ENCODE peak calls at places on chromosomes 1 and 21, in four cellular contexts. L is cardiac fibroblast, O is adrenal gland, Y is posterior vena cava. P is an unnamed sample.
A peak's percentile ranks its signal among the peaks of the same experiment; 100 is the strongest.

GRCh38 chr1:183622884-183623785 is 12.4 kb downstream of the ARPC5 start:
- DNase-seq in L (peak; percentile 79), O (peak; percentile 63), Y (no peak), P (peak; percentile 61)

GRCh38 chr1:59669752-59670312 is 144.9 kb upstream of the HOOK1 start:
- DNase-seq in L (peak; percentile 71), O (peak; percentile 75), Y (peak; percentile 87), P (peak; percentile 78)

GRCh38 chr1:209628618-209629299 is 23.5 kb downstream of the LAMB3 start:
- DNase-seq in L (no peak), O (no peak), Y (no peak), P (no peak)

GRCh38 chr1:172360511-172360910 is 60.0 kb upstream of the C1orf105 start:
- DNase-seq in L (no peak), O (no peak), Y (no peak), P (no peak)

GRCh38 chr1:87135313-87135712 is 193.4 kb upstream of the LMO4 start:
- DNase-seq in L (no peak), O (no peak), Y (no peak), P (no peak)

GRCh38 chr1:231584117-231584516 is 42.5 kb upstream of the DISC1 start:
- DNase-seq in L (peak; percentile 92), O (peak; percentile 23), Y (no peak), P (peak; percentile 85)

GRCh38 chr1:91383461-91383860 is 21.2 kb downstream of the HFM1 start:
- DNase-seq in L (peak; percentile 12), O (no peak), Y (no peak), P (no peak)

GRCh38 chr1:9473032-9473792 is 66.1 kb upstream of the SLC25A33 start:
- DNase-seq in L (peak; percentile 86), O (peak; percentile 91), Y (peak; percentile 94), P (peak; percentile 94)

GRCh38 chr1:14946011-14946359 is 207.6 kb upstream of the TMEM51 start:
- DNase-seq in L (no peak), O (no peak), Y (no peak), P (no peak)

GRCh38 chr1:208851376-208851775 is 607.2 kb upstream of the PLXNA2 start:
- DNase-seq in L (no peak), O (no peak), Y (no peak), P (no peak)

GRCh38 chr1:181044449-181044966 is 10.7 kb downstream of the MR1 start:
- DNase-seq in L (no peak), O (no peak), Y (no peak), P (no peak)

GRCh38 chr1:45679123-45679522 is 7.2 kb downstream of the GPBP1L1 start:
- DNase-seq in L (peak; percentile 61), O (peak; percentile 66), Y (no peak), P (no peak)

GRCh38 chr1:38013027-38013588 is 574 bp downstream of the UTP11 start:
- DNase-seq in L (peak; percentile 75), O (peak; percentile 52), Y (no peak), P (peak; percentile 62)

GRCh38 chr1:193014354-193014753 is 44.8 kb downstream of the UCHL5 start:
- DNase-seq in L (no peak), O (no peak), Y (no peak), P (no peak)

GRCh38 chr1:79369091-79369490 is 362.6 kb upstream of the ADGRL4 start:
- DNase-seq in L (no peak), O (no peak), Y (no peak), P (no peak)

GRCh38 chr1:18069903-18070302 is 37.7 kb upstream of the IGSF21 start:
- DNase-seq in L (no peak), O (no peak), Y (no peak), P (no peak)

GRCh38 chr1:4830756-4831155 is 176.3 kb downstream of the AJAP1 start:
- DNase-seq in L (no peak), O (no peak), Y (no peak), P (no peak)

GRCh38 chr1:7319196-7319595 is 451.9 kb upstream of the VAMP3 start:
- DNase-seq in L (no peak), O (no peak), Y (no peak), P (no peak)

GRCh38 chr1:103108525-103109150 is 316 bp upstream of the COL11A1 start:
- DNase-seq in L (peak; percentile 14), O (peak; percentile 25), Y (no peak), P (no peak)

GRCh38 chr1:41843378-41843777 is 75.3 kb downstream of the HIVEP3 start:
- DNase-seq in L (peak; percentile 79), O (no peak), Y (no peak), P (peak; percentile 51)

GRCh38 chr1:168636200-168636599 is 59.8 kb downstream of the XCL1 start:
- DNase-seq in L (peak; percentile 30), O (no peak), Y (no peak), P (no peak)

GRCh38 chr1:113536182-113536780 is 146.0 kb downstream of the MAGI3 start:
- DNase-seq in L (peak; percentile 46), O (no peak), Y (no peak), P (no peak)

GRCh38 chr1:97143236-97143882 is 421.8 kb downstream of the PTBP2 start:
- DNase-seq in L (peak; percentile 17), O (no peak), Y (no peak), P (no peak)

GRCh38 chr1:20069932-20070331 is at the start of gene PLA2G5:
- DNase-seq in L (peak; percentile 78), O (peak; percentile 50), Y (peak; percentile 90), P (no peak)

GRCh38 chr1:111366256-111366655 is 61.3 kb downstream of the OVGP1 start:
- DNase-seq in L (peak; percentile 11), O (no peak), Y (no peak), P (peak; percentile 5)

GRCh38 chr21:17539323-17539722 is 26.5 kb downstream of the CXADR start:
- DNase-seq in L (no peak), O (no peak), Y (no peak), P (no peak)

GRCh38 chr1:55640708-55641473 is 425.7 kb upstream of the USP24 start:
- DNase-seq in L (peak; percentile 85), O (peak; percentile 14), Y (peak; percentile 89), P (peak; percentile 75)

P was measured in brain microvascular endothelial cell.